ENCODE peak calls at places on chromosomes 2 and 18, in five cellular contexts. One of them, this sample, is unnamed.

GRCh38 chr2:101162561-101163330 is 11.6 kb upstream of the TBC1D8 start:
- DNase-seq in HT-29: peak
- DNase-seq in 8988T: no peak
- DNase-seq in AG09319: no peak
- DNase-seq in activated CD4-positive, alpha-beta T cell treated with anti-CD3 and anti-CD28 coated beads, Interleukin-2, amount 50 U/mL, for 48 hours: no peak
- DNase-seq in this sample: no peak

GRCh38 chr2:85755122-85756027 is 1.6 kb downstream of the ATOH8 start:
- DNase-seq in AG09319: no peak
- DNase-seq in HT-29: no peak
- DNase-seq in 8988T: no peak
- DNase-seq in activated CD4-positive, alpha-beta T cell treated with anti-CD3 and anti-CD28 coated beads, Interleukin-2, amount 50 U/mL, for 48 hours: peak
- DNase-seq in this sample: no peak

GRCh38 chr2:191601060-191601459 is 76.9 kb upstream of the NABP1 start:
- DNase-seq in 8988T: no peak
- DNase-seq in HT-29: no peak
- DNase-seq in activated CD4-positive, alpha-beta T cell treated with anti-CD3 and anti-CD28 coated beads, Interleukin-2, amount 50 U/mL, for 48 hours: no peak
- DNase-seq in AG09319: no peak
- DNase-seq in this sample: no peak

GRCh38 chr2:109189751-109190150 is 60.7 kb downstream of the SH3RF3 start:
- DNase-seq in 8988T: no peak
- DNase-seq in activated CD4-positive, alpha-beta T cell treated with anti-CD3 and anti-CD28 coated beads, Interleukin-2, amount 50 U/mL, for 48 hours: no peak
- DNase-seq in HT-29: no peak
- DNase-seq in AG09319: no peak
- DNase-seq in this sample: no peak

GRCh38 chr2:197997083-197997541 is 192.7 kb downstream of the PLCL1 start:
- DNase-seq in AG09319: no peak
- DNase-seq in HT-29: no peak
- DNase-seq in 8988T: no peak
- DNase-seq in activated CD4-positive, alpha-beta T cell treated with anti-CD3 and anti-CD28 coated beads, Interleukin-2, amount 50 U/mL, for 48 hours: no peak
- DNase-seq in this sample: no peak

GRCh38 chr2:42859006-42859552 is 66.7 kb upstream of the HAAO start:
- DNase-seq in 8988T: peak
- DNase-seq in HT-29: peak
- DNase-seq in activated CD4-positive, alpha-beta T cell treated with anti-CD3 and anti-CD28 coated beads, Interleukin-2, amount 50 U/mL, for 48 hours: peak
- DNase-seq in AG09319: peak
- DNase-seq in this sample: peak

GRCh38 chr2:178066890-178067669 is 5.5 kb downstream of the PDE11A start:
- DNase-seq in activated CD4-positive, alpha-beta T cell treated with anti-CD3 and anti-CD28 coated beads, Interleukin-2, amount 50 U/mL, for 48 hours: no peak
- DNase-seq in 8988T: no peak
- DNase-seq in AG09319: no peak
- DNase-seq in HT-29: no peak
- DNase-seq in this sample: no peak

GRCh38 chr2:127039387-127040031 is 67.4 kb downstream of the BIN1 start:
- DNase-seq in activated CD4-positive, alpha-beta T cell treated with anti-CD3 and anti-CD28 coated beads, Interleukin-2, amount 50 U/mL, for 48 hours: no peak
- DNase-seq in AG09319: no peak
- DNase-seq in 8988T: no peak
- DNase-seq in HT-29: no peak
- DNase-seq in this sample: no peak

GRCh38 chr2:96772903-96773675 is 12.4 kb downstream of the CNNM4 start:
- DNase-seq in activated CD4-positive, alpha-beta T cell treated with anti-CD3 and anti-CD28 coated beads, Interleukin-2, amount 50 U/mL, for 48 hours: peak
- DNase-seq in AG09319: no peak
- DNase-seq in HT-29: no peak
- DNase-seq in 8988T: no peak
- DNase-seq in this sample: no peak

GRCh38 chr2:30332791-30333453 is 101.6 kb downstream of the LBH start:
- DNase-seq in AG09319: no peak
- DNase-seq in 8988T: no peak
- DNase-seq in activated CD4-positive, alpha-beta T cell treated with anti-CD3 and anti-CD28 coated beads, Interleukin-2, amount 50 U/mL, for 48 hours: peak
- DNase-seq in HT-29: no peak
- DNase-seq in this sample: no peak

GRCh38 chr2:241148239-241148638 is 1.0 kb downstream of the PASK start:
- DNase-seq in HT-29: no peak
- DNase-seq in AG09319: no peak
- DNase-seq in 8988T: no peak
- DNase-seq in activated CD4-positive, alpha-beta T cell treated with anti-CD3 and anti-CD28 coated beads, Interleukin-2, amount 50 U/mL, for 48 hours: no peak
- DNase-seq in this sample: no peak

GRCh38 chr18:3481696-3482210 is 31.8 kb downstream of the TGIF1 start:
- DNase-seq in activated CD4-positive, alpha-beta T cell treated with anti-CD3 and anti-CD28 coated beads, Interleukin-2, amount 50 U/mL, for 48 hours: no peak
- DNase-seq in 8988T: peak
- DNase-seq in HT-29: peak
- DNase-seq in AG09319: no peak
- DNase-seq in this sample: peak

GRCh38 chr2:27445615-27446014 is 3.4 kb downstream of the KRTCAP3 start:
- DNase-seq in activated CD4-positive, alpha-beta T cell treated with anti-CD3 and anti-CD28 coated beads, Interleukin-2, amount 50 U/mL, for 48 hours: no peak
- DNase-seq in 8988T: no peak
- DNase-seq in HT-29: no peak
- DNase-seq in AG09319: no peak
- DNase-seq in this sample: no peak

GRCh38 chr2:135709992-135710391 is 31.7 kb upstream of the UBXN4 start:
- DNase-seq in activated CD4-positive, alpha-beta T cell treated with anti-CD3 and anti-CD28 coated beads, Interleukin-2, amount 50 U/mL, for 48 hours: peak
- DNase-seq in 8988T: peak
- DNase-seq in AG09319: no peak
- DNase-seq in HT-29: peak
- DNase-seq in this sample: no peak

GRCh38 chr18:25229080-25229479 is 122.9 kb downstream of the ZNF521 start:
- DNase-seq in AG09319: peak
- DNase-seq in activated CD4-positive, alpha-beta T cell treated with anti-CD3 and anti-CD28 coated beads, Interleukin-2, amount 50 U/mL, for 48 hours: no peak
- DNase-seq in 8988T: no peak
- DNase-seq in HT-29: no peak
- DNase-seq in this sample: peak

GRCh38 chr2:71426721-71427120 is 26.6 kb upstream of the DYSF start:
- DNase-seq in activated CD4-positive, alpha-beta T cell treated with anti-CD3 and anti-CD28 coated beads, Interleukin-2, amount 50 U/mL, for 48 hours: no peak
- DNase-seq in 8988T: no peak
- DNase-seq in HT-29: no peak
- DNase-seq in AG09319: no peak
- DNase-seq in this sample: no peak

GRCh38 chr2:37720533-37721218 is 49.2 kb upstream of the CDC42EP3 start:
- DNase-seq in AG09319: peak
- DNase-seq in HT-29: no peak
- DNase-seq in activated CD4-positive, alpha-beta T cell treated with anti-CD3 and anti-CD28 coated beads, Interleukin-2, amount 50 U/mL, for 48 hours: no peak
- DNase-seq in 8988T: no peak
- DNase-seq in this sample: no peak

GRCh38 chr2:64787698-64788097 is 134.0 kb upstream of the SERTAD2 start:
- DNase-seq in activated CD4-positive, alpha-beta T cell treated with anti-CD3 and anti-CD28 coated beads, Interleukin-2, amount 50 U/mL, for 48 hours: no peak
- DNase-seq in HT-29: no peak
- DNase-seq in 8988T: no peak
- DNase-seq in AG09319: no peak
- DNase-seq in this sample: no peak

GRCh38 chr2:128685841-128686497 is 367.3 kb upstream of the HS6ST1 start:
- DNase-seq in AG09319: no peak
- DNase-seq in activated CD4-positive, alpha-beta T cell treated with anti-CD3 and anti-CD28 coated beads, Interleukin-2, amount 50 U/mL, for 48 hours: no peak
- DNase-seq in 8988T: no peak
- DNase-seq in HT-29: no peak
- DNase-seq in this sample: no peak

GRCh38 chr18:73923866-73924265 is 223.8 kb downstream of the FBXO15 start:
- DNase-seq in activated CD4-positive, alpha-beta T cell treated with anti-CD3 and anti-CD28 coated beads, Interleukin-2, amount 50 U/mL, for 48 hours: no peak
- DNase-seq in 8988T: no peak
- DNase-seq in AG09319: peak
- DNase-seq in HT-29: no peak
- DNase-seq in this sample: peak

GRCh38 chr2:178047391-178047790 is 25.2 kb downstream of the PDE11A start:
- DNase-seq in HT-29: no peak
- DNase-seq in AG09319: no peak
- DNase-seq in 8988T: no peak
- DNase-seq in activated CD4-positive, alpha-beta T cell treated with anti-CD3 and anti-CD28 coated beads, Interleukin-2, amount 50 U/mL, for 48 hours: no peak
- DNase-seq in this sample: no peak

GRCh38 chr2:86274918-86275275 is 62.5 kb downstream of the REEP1 start:
- DNase-seq in AG09319: no peak
- DNase-seq in 8988T: no peak
- DNase-seq in activated CD4-positive, alpha-beta T cell treated with anti-CD3 and anti-CD28 coated beads, Interleukin-2, amount 50 U/mL, for 48 hours: no peak
- DNase-seq in HT-29: peak
- DNase-seq in this sample: no peak

GRCh38 chr2:170571612-170572011 is 143.5 kb upstream of the SP5 start:
- DNase-seq in AG09319: no peak
- DNase-seq in activated CD4-positive, alpha-beta T cell treated with anti-CD3 and anti-CD28 coated beads, Interleukin-2, amount 50 U/mL, for 48 hours: no peak
- DNase-seq in 8988T: no peak
- DNase-seq in HT-29: no peak
- DNase-seq in this sample: no peak

GRCh38 chr18:3901811-3902210 is 451.8 kb downstream of the TGIF1 start:
- DNase-seq in HT-29: no peak
- DNase-seq in 8988T: no peak
- DNase-seq in AG09319: no peak
- DNase-seq in activated CD4-positive, alpha-beta T cell treated with anti-CD3 and anti-CD28 coated beads, Interleukin-2, amount 50 U/mL, for 48 hours: no peak
- DNase-seq in this sample: no peak

GRCh38 chr2:172431428-172431827 is 4.0 kb downstream of the ITGA6 start:
- DNase-seq in activated CD4-positive, alpha-beta T cell treated with anti-CD3 and anti-CD28 coated beads, Interleukin-2, amount 50 U/mL, for 48 hours: no peak
- DNase-seq in HT-29: no peak
- DNase-seq in 8988T: no peak
- DNase-seq in AG09319: no peak
- DNase-seq in this sample: no peak

GRCh38 chr2:12712871-12713270 is 3.9 kb upstream of the TRIB2 start:
- DNase-seq in HT-29: no peak
- DNase-seq in activated CD4-positive, alpha-beta T cell treated with anti-CD3 and anti-CD28 coated beads, Interleukin-2, amount 50 U/mL, for 48 hours: no peak
- DNase-seq in AG09319: no peak
- DNase-seq in 8988T: no peak
- DNase-seq in this sample: peak

GRCh38 chr2:3728104-3729054 is 25.0 kb downstream of the DCDC2C start:
- DNase-seq in HT-29: peak
- DNase-seq in 8988T: peak
- DNase-seq in activated CD4-positive, alpha-beta T cell treated with anti-CD3 and anti-CD28 coated beads, Interleukin-2, amount 50 U/mL, for 48 hours: no peak
- DNase-seq in AG09319: peak
- DNase-seq in this sample: peak

GRCh38 chr2:207483477-207483876 is 46.3 kb upstream of the CREB1 start:
- DNase-seq in AG09319: no peak
- DNase-seq in 8988T: no peak
- DNase-seq in HT-29: no peak
- DNase-seq in activated CD4-positive, alpha-beta T cell treated with anti-CD3 and anti-CD28 coated beads, Interleukin-2, amount 50 U/mL, for 48 hours: no peak
- DNase-seq in this sample: no peak

This sample was measured in AG04450.